ENCODE peak calls at places on chromosomes 2 and 18, in nine cellular contexts. G, X, A, R, U, F, L, D and N are unnamed samples.

GRCh38 chr2:43458002-43458628 is 137.7 kb downstream of the THADA start:
- DNase-seq in G (no peak), X (no peak), A (no peak), R (no peak), U (no peak), F (no peak), L (peak), D (peak), N (no peak)

GRCh38 chr18:3821524-3821923 is 371.6 kb downstream of the TGIF1 start:
- DNase-seq in G (no peak), X (no peak), A (no peak), R (no peak), U (no peak), F (no peak), L (no peak), D (no peak), N (no peak)

GRCh38 chr18:24785019-24785418 is 324.6 kb downstream of the HRH4 start:
- DNase-seq in G (no peak), X (no peak), A (no peak), R (no peak), U (no peak), F (no peak), L (no peak), D (peak), N (no peak)

GRCh38 chr2:154587739-154588138 is 110.8 kb upstream of the KCNJ3 start:
- DNase-seq in G (no peak), X (no peak), A (no peak), R (no peak), U (no peak), F (no peak), L (no peak), D (no peak), N (no peak)

GRCh38 chr2:237171396-237171795 is 85.7 kb downstream of the COPS8 start:
- DNase-seq in G (no peak), X (no peak), A (no peak), R (no peak), U (no peak), F (no peak), L (peak), D (peak), N (no peak)

GRCh38 chr2:163407296-163407695 is 328.5 kb downstream of the FIGN start:
- DNase-seq in G (no peak), X (no peak), A (no peak), R (no peak), U (no peak), F (no peak), L (peak), D (peak), N (no peak)

GRCh38 chr18:45785015-45785597 is 40.4 kb upstream of the SIGLEC15 start:
- DNase-seq in G (peak), X (no peak), A (no peak), R (no peak), U (no peak), F (no peak), L (no peak), D (peak), N (no peak)

GRCh38 chr2:64491426-64491825 is 32.7 kb upstream of the AFTPH start:
- DNase-seq in G (no peak), X (no peak), A (no peak), R (no peak), U (no peak), F (no peak), L (no peak), D (peak), N (no peak)

GRCh38 chr2:85958731-85959130 is 69.9 kb upstream of the ST3GAL5 start:
- DNase-seq in G (no peak), X (no peak), A (no peak), R (no peak), U (no peak), F (no peak), L (no peak), D (no peak), N (no peak)

GRCh38 chr2:99139003-99139402 is 2.5 kb upstream of the C2orf15 start:
- DNase-seq in G (no peak), X (no peak), A (no peak), R (no peak), U (no peak), F (no peak), L (no peak), D (no peak), N (no peak)

GRCh38 chr18:67285583-67285982 is 230.9 kb downstream of the DSEL start:
- DNase-seq in G (no peak), X (no peak), A (no peak), R (no peak), U (no peak), F (no peak), L (no peak), D (no peak), N (no peak)

GRCh38 chr2:156625360-156625995 is 189.3 kb downstream of the GPD2 start:
- DNase-seq in G (no peak), X (no peak), A (peak), R (no peak), U (no peak), F (no peak), L (no peak), D (no peak), N (no peak)

GRCh38 chr2:54704238-54704637 is 19.2 kb upstream of the EML6 start:
- DNase-seq in G (no peak), X (no peak), A (no peak), R (no peak), U (no peak), F (no peak), L (no peak), D (no peak), N (peak)

GRCh38 chr18:59960272-59960671 is 60.5 kb downstream of the PMAIP1 start:
- DNase-seq in G (peak), X (no peak), A (no peak), R (no peak), U (no peak), F (no peak), L (no peak), D (no peak), N (no peak)

GRCh38 chr2:1916881-1917280 is 172.6 kb upstream of the PXDN start:
- DNase-seq in G (no peak), X (no peak), A (no peak), R (no peak), U (no peak), F (no peak), L (no peak), D (no peak), N (no peak)

GRCh38 chr2:24122356-24123211 is 550 bp downstream of the PFN4 start:
- DNase-seq in G (peak), X (no peak), A (no peak), R (no peak), U (no peak), F (peak), L (no peak), D (peak), N (no peak)

GRCh38 chr2:137002911-137003310 is 237.6 kb downstream of the THSD7B start:
- DNase-seq in G (no peak), X (no peak), A (no peak), R (no peak), U (no peak), F (no peak), L (no peak), D (no peak), N (no peak)

GRCh38 chr2:148817210-148817708 is 57.8 kb upstream of the KIF5C start:
- DNase-seq in G (no peak), X (no peak), A (no peak), R (no peak), U (no peak), F (peak), L (no peak), D (no peak), N (peak)

GRCh38 chr2:156333951-156334495 is 1.5 kb upstream of the NR4A2 start:
- DNase-seq in G (peak), X (peak), A (peak), R (peak), U (peak), F (peak), L (no peak), D (peak), N (no peak)

GRCh38 chr2:121043827-121044222 is 241.2 kb downstream of the TFCP2L1 start:
- DNase-seq in G (no peak), X (no peak), A (no peak), R (no peak), U (no peak), F (no peak), L (no peak), D (no peak), N (peak)

GRCh38 chr2:212711851-212712250 is 173.2 kb upstream of the ERBB4 start:
- DNase-seq in G (no peak), X (no peak), A (no peak), R (no peak), U (no peak), F (no peak), L (peak), D (peak), N (no peak)

GRCh38 chr2:194054262-194054767 is 1602.7 kb upstream of the SLC39A10 start:
- DNase-seq in G (no peak), X (no peak), A (no peak), R (no peak), U (no peak), F (no peak), L (no peak), D (no peak), N (no peak)

GRCh38 chr2:71063216-71063615 is 5.2 kb upstream of the NAGK start:
- DNase-seq in G (no peak), X (no peak), A (no peak), R (no peak), U (no peak), F (no peak), L (no peak), D (no peak), N (no peak)

GRCh38 chr2:230592775-230593174 is 119.9 kb upstream of the CAB39 start:
- DNase-seq in G (peak), X (no peak), A (no peak), R (no peak), U (no peak), F (no peak), L (no peak), D (no peak), N (no peak)

GRCh38 chr18:51120809-51121596 is 76.5 kb downstream of the MEX3C start:
- DNase-seq in G (no peak), X (no peak), A (no peak), R (no peak), U (no peak), F (no peak), L (no peak), D (no peak), N (no peak)